ENCODE peak calls at places on chromosomes 2 and 18, in four cellular contexts. Q is Peyer's patch, J is HuH-7, N is GM18507. G is an unnamed sample.

GRCh38 chr2:181077128-181077709 is 96.8 kb downstream of the UBE2E3 start:
- DNase-seq in Q (no peak), J (peak; percentile 11), N (peak; percentile 14), G (no peak)

GRCh38 chr2:85804583-85804982 is 50.8 kb downstream of the ATOH8 start:
- DNase-seq in Q (no peak), J (peak; percentile 77), N (no peak), G (no peak)

GRCh38 chr2:151616760-151617339 is 117.4 kb downstream of the NEB start:
- DNase-seq in Q (no peak), J (no peak), N (no peak), G (no peak)

GRCh38 chr18:55839350-55839749 is 251.4 kb upstream of the TCF4 start:
- DNase-seq in Q (no peak), J (no peak), N (no peak), G (no peak)

GRCh38 chr18:23719634-23720201 is 30.5 kb downstream of the LAMA3 start:
- DNase-seq in Q (no peak), J (no peak), N (no peak), G (no peak)

GRCh38 chr2:121144111-121144510 is 140.9 kb downstream of the TFCP2L1 start:
- DNase-seq in Q (no peak), J (no peak), N (no peak), G (no peak)

GRCh38 chr2:101697794-101698418 is 399 bp downstream of the MAP4K4 start:
- DNase-seq in Q (peak; percentile 69), J (peak; percentile 18), N (no peak), G (no peak)

GRCh38 chr2:233469261-233470006 is 97.1 kb downstream of the USP40 start:
- DNase-seq in Q (peak; percentile 43), J (no peak), N (no peak), G (no peak)

GRCh38 chr2:21787931-21788330 is 664.2 kb downstream of the TDRD15 start:
- DNase-seq in Q (no peak), J (no peak), N (no peak), G (no peak)

GRCh38 chr2:60602388-60602787 is 48.9 kb upstream of the BCL11A start:
- DNase-seq in Q (no peak), J (no peak), N (no peak), G (no peak)

GRCh38 chr2:21047161-21048009 is 3.5 kb upstream of the APOB start:
- DNase-seq in Q (peak; percentile 56), J (no peak), N (no peak), G (no peak)

GRCh38 chr2:105822186-105822585 is 77.5 kb downstream of the NCK2 start:
- DNase-seq in Q (no peak), J (no peak), N (no peak), G (no peak)

GRCh38 chr2:216350214-216350789 is 22.0 kb downstream of the MARCHF4 start:
- DNase-seq in Q (no peak), J (no peak), N (no peak), G (no peak)

GRCh38 chr2:237058423-237058822 is 27.3 kb upstream of the COPS8 start:
- DNase-seq in Q (no peak), J (no peak), N (no peak), G (no peak)

GRCh38 chr2:77479895-77480294 is 42.3 kb downstream of the LRRTM4 start:
- DNase-seq in Q (no peak), J (no peak), N (no peak), G (no peak)

GRCh38 chr18:2538844-2539243 is 32.5 kb downstream of the METTL4 start:
- DNase-seq in Q (no peak), J (peak; percentile 9), N (no peak), G (no peak)

GRCh38 chr18:70907673-70908072 is 618.8 kb downstream of the SOCS6 start:
- DNase-seq in Q (no peak), J (no peak), N (no peak), G (no peak)

GRCh38 chr2:47016172-47016913 is 100.7 kb upstream of the MCFD2 start:
- DNase-seq in Q (no peak), J (peak; percentile 15), N (no peak), G (no peak)

GRCh38 chr2:160816916-160817315 is 323.3 kb upstream of the RBMS1 start:
- DNase-seq in Q (no peak), J (no peak), N (no peak), G (no peak)

GRCh38 chr18:3914833-3915598 is 465.0 kb downstream of the TGIF1 start:
- DNase-seq in Q (no peak), J (no peak), N (no peak), G (no peak)

GRCh38 chr2:188983427-188984101 is 9.4 kb downstream of the COL3A1 start:
- DNase-seq in Q (no peak), J (no peak), N (no peak), G (no peak)

GRCh38 chr2:151374426-151374825 is 17.0 kb downstream of the TNFAIP6 start:
- DNase-seq in Q (no peak), J (no peak), N (peak; percentile 15), G (no peak)

GRCh38 chr2:231708773-231709635 is 679 bp downstream of the PTMA start:
- DNase-seq in Q (peak; percentile 74), J (no peak), N (no peak), G (no peak)

GRCh38 chr2:114729025-114729424 is 286.6 kb downstream of the DPP10 start:
- DNase-seq in Q (no peak), J (no peak), N (no peak), G (no peak)

GRCh38 chr18:51433881-51434280 is 236.4 kb upstream of the MEX3C start:
- DNase-seq in Q (no peak), J (no peak), N (no peak), G (no peak)

GRCh38 chr2:70340921-70341765 is 39.3 kb upstream of the FAM136A start:
- DNase-seq in Q (no peak), J (peak; percentile 79), N (peak; percentile 18), G (no peak)

GRCh38 chr2:212494413-212495020 is 44.1 kb downstream of the ERBB4 start:
- DNase-seq in Q (no peak), J (no peak), N (no peak), G (no peak)

GRCh38 chr2:135756692-135757091 is 15.0 kb downstream of the UBXN4 start:
- DNase-seq in Q (no peak), J (no peak), N (no peak), G (no peak)

GRCh38 chr2:159209341-159210306 is 76.9 kb downstream of the WDSUB1 start:
- DNase-seq in Q (no peak), J (no peak), N (no peak), G (no peak)

GRCh38 chr2:11738589-11739436 is 7.6 kb upstream of the LPIN1 start:
- DNase-seq in Q (no peak), J (peak; percentile 60), N (no peak), G (no peak)

GRCh38 chr2:72794572-72794971 is 31.3 kb downstream of the EXOC6B start:
- DNase-seq in Q (no peak), J (no peak), N (no peak), G (no peak)